ENCODE peak calls at places on chromosomes 13 and 19, in five cellular contexts. One of them, this sample, is unnamed.
A peak's percentile ranks its signal among the peaks of the same experiment; 100 is the strongest.

GRCh38 chr19:27972291-27973040 is 1240.5 kb downstream of the UQCRFS1 start:
- DNase-seq in right lobe of liver: no peak
- DNase-seq in keratinocyte: no peak
- DNase-seq in K562: no peak
- DNase-seq in mammary epithelial cell: peak; percentile 24
- DNase-seq in this sample: no peak

GRCh38 chr19:50626011-50626410 is 13.7 kb downstream of the SYT3 start:
- DNase-seq in right lobe of liver: no peak
- DNase-seq in keratinocyte: no peak
- DNase-seq in K562: no peak
- DNase-seq in mammary epithelial cell: no peak
- DNase-seq in this sample: no peak

GRCh38 chr19:45847661-45848060 is 15.3 kb downstream of the SYMPK start:
- DNase-seq in right lobe of liver: no peak
- DNase-seq in keratinocyte: no peak
- DNase-seq in K562: no peak
- DNase-seq in mammary epithelial cell: no peak
- DNase-seq in this sample: no peak

GRCh38 chr19:2477141-2477710 is 1.3 kb downstream of the GADD45B start:
- DNase-seq in right lobe of liver: peak; percentile 53
- DNase-seq in keratinocyte: no peak
- DNase-seq in K562: no peak
- DNase-seq in mammary epithelial cell: peak; percentile 60
- DNase-seq in this sample: peak; percentile 48

GRCh38 chr13:40439928-40440327 is 226.5 kb downstream of the FOXO1 start:
- DNase-seq in right lobe of liver: no peak
- DNase-seq in keratinocyte: no peak
- DNase-seq in K562: no peak
- DNase-seq in mammary epithelial cell: no peak
- DNase-seq in this sample: peak; percentile 27

GRCh38 chr19:35977446-35978222 is 17.4 kb upstream of the SDHAF1 start:
- DNase-seq in right lobe of liver: no peak
- DNase-seq in keratinocyte: no peak
- DNase-seq in K562: peak; percentile 53
- DNase-seq in mammary epithelial cell: no peak
- DNase-seq in this sample: no peak

GRCh38 chr13:79973533-79973963 is 367.4 kb downstream of the SPRY2 start:
- DNase-seq in right lobe of liver: no peak
- DNase-seq in keratinocyte: no peak
- DNase-seq in K562: peak; percentile 3
- DNase-seq in mammary epithelial cell: no peak
- DNase-seq in this sample: no peak

GRCh38 chr13:28044608-28045007 is 55.8 kb downstream of the FLT3 start:
- DNase-seq in right lobe of liver: no peak
- DNase-seq in keratinocyte: no peak
- DNase-seq in K562: no peak
- DNase-seq in mammary epithelial cell: no peak
- DNase-seq in this sample: no peak

GRCh38 chr19:54430306-54431254 is 15.3 kb downstream of the TTYH1 start:
- DNase-seq in right lobe of liver: no peak
- DNase-seq in keratinocyte: no peak
- DNase-seq in K562: peak; percentile 63
- DNase-seq in mammary epithelial cell: no peak
- DNase-seq in this sample: peak; percentile 72

GRCh38 chr19:4278010-4278409 is 1.1 kb upstream of the SHD start:
- DNase-seq in right lobe of liver: no peak
- DNase-seq in keratinocyte: no peak
- DNase-seq in K562: no peak
- DNase-seq in mammary epithelial cell: no peak
- DNase-seq in this sample: no peak

GRCh38 chr19:55118401-55118991 is 1.1 kb upstream of the PPP1R12C start:
- DNase-seq in right lobe of liver: peak; percentile 57
- DNase-seq in keratinocyte: no peak
- DNase-seq in K562: peak; percentile 87
- DNase-seq in mammary epithelial cell: no peak
- DNase-seq in this sample: peak; percentile 40

GRCh38 chr19:42420055-42420544 is 7.1 kb downstream of the LIPE start:
- DNase-seq in right lobe of liver: peak; percentile 68
- DNase-seq in keratinocyte: peak; percentile 95
- DNase-seq in K562: peak; percentile 82
- DNase-seq in mammary epithelial cell: peak; percentile 87
- DNase-seq in this sample: peak; percentile 63

GRCh38 chr13:70014337-70014736 is 93.3 kb upstream of the ATXN8OS start:
- DNase-seq in right lobe of liver: no peak
- DNase-seq in keratinocyte: no peak
- DNase-seq in K562: no peak
- DNase-seq in mammary epithelial cell: no peak
- DNase-seq in this sample: no peak

GRCh38 chr19:4922530-4923378 is 13.5 kb downstream of the UHRF1 start:
- DNase-seq in right lobe of liver: no peak
- DNase-seq in keratinocyte: no peak
- DNase-seq in K562: no peak
- DNase-seq in mammary epithelial cell: no peak
- DNase-seq in this sample: no peak

DNA sequence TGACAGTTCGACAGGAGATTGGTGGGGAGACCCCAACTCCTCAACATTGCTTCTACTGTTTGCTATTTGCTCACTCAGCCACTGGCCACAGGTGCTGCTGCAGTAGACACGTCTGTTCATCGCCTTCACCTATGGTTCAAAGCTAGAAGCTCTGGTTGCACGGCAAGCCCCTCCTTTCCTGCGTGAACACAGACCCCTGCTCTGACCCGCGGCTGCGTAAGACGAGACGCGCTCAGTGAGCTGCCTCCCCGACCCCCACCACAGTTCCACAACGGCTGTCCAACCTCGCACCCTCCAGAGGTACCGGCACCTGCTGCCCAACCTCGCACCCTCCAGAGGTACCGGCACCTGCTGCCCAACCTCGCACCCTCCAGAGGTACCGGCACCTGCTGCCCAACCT is 6.8 kb downstream of the RASA3 start:
- DNase-seq in right lobe of liver: peak; percentile 14
- DNase-seq in keratinocyte: no peak
- DNase-seq in K562: no peak
- DNase-seq in mammary epithelial cell: no peak
- DNase-seq in this sample: no peak
- H3K4me1 ChIP-seq in right lobe of liver: peaks cover 8% of the 10 kb centered on the region
- H3K4me1 ChIP-seq in keratinocyte: peaks cover 6% of the 10 kb centered on the region
- H3K4me1 ChIP-seq in K562: peaks cover 83% of the 10 kb centered on the region
- H3K4me1 ChIP-seq in mammary epithelial cell: peaks cover 3% of the 10 kb centered on the region
- H3K4me1 ChIP-seq in this sample: peaks cover 11% of the 10 kb centered on the region

GRCh38 chr13:104105418-104106355 is 1039.5 kb upstream of the SLC10A2 start:
- DNase-seq in right lobe of liver: no peak
- DNase-seq in keratinocyte: no peak
- DNase-seq in K562: no peak
- DNase-seq in mammary epithelial cell: no peak
- DNase-seq in this sample: peak; percentile 76

GRCh38 chr13:104111031-104111430 is 1044.8 kb upstream of the SLC10A2 start:
- DNase-seq in right lobe of liver: no peak
- DNase-seq in keratinocyte: no peak
- DNase-seq in K562: no peak
- DNase-seq in mammary epithelial cell: no peak
- DNase-seq in this sample: no peak

GRCh38 chr13:104106705-104107393 is 1040.6 kb upstream of the SLC10A2 start:
- DNase-seq in right lobe of liver: no peak
- DNase-seq in keratinocyte: no peak
- DNase-seq in K562: no peak
- DNase-seq in mammary epithelial cell: peak; percentile 66
- DNase-seq in this sample: peak; percentile 22
- TF ChIP-seq CTCF in right lobe of liver: no peak
- TF ChIP-seq CTCF in keratinocyte: no peak
- TF ChIP-seq CTCF in K562: no peak
- TF ChIP-seq CTCF in mammary epithelial cell: peak; percentile 17
- TF ChIP-seq CTCF in this sample: no peak

GRCh38 chr13:41614671-41615519 is 157.5 kb downstream of the RGCC start:
- DNase-seq in right lobe of liver: no peak
- DNase-seq in keratinocyte: no peak
- DNase-seq in K562: no peak
- DNase-seq in mammary epithelial cell: peak; percentile 47
- DNase-seq in this sample: no peak
- H3K27ac ChIP-seq in right lobe of liver: no peak overlapping the region
- H3K27ac ChIP-seq in keratinocyte: no peak overlapping the region
- H3K27ac ChIP-seq in K562: no peak overlapping the region
- H3K27ac ChIP-seq in mammary epithelial cell: no peak overlapping the region
- H3K27ac ChIP-seq in this sample: no peak overlapping the region

GRCh38 chr13:51243832-51244231 is 21.6 kb downstream of the FAM124A start:
- DNase-seq in right lobe of liver: no peak
- DNase-seq in keratinocyte: no peak
- DNase-seq in K562: no peak
- DNase-seq in mammary epithelial cell: no peak
- DNase-seq in this sample: no peak
- H3K4me1 ChIP-seq in right lobe of liver: no peaks in the 10 kb centered on the region
- H3K4me1 ChIP-seq in keratinocyte: no peaks in the 10 kb centered on the region
- H3K4me1 ChIP-seq in K562: no peaks in the 10 kb centered on the region
- H3K4me1 ChIP-seq in mammary epithelial cell: no peaks in the 10 kb centered on the region
- H3K4me1 ChIP-seq in this sample: no peaks in the 10 kb centered on the region

GRCh38 chr13:73417012-73417615 is 358.3 kb downstream of the KLF5 start:
- DNase-seq in right lobe of liver: no peak
- DNase-seq in keratinocyte: no peak
- DNase-seq in K562: peak; percentile 32
- DNase-seq in mammary epithelial cell: no peak
- DNase-seq in this sample: peak; percentile 43
- TF ChIP-seq CTCF in right lobe of liver: peak; percentile 57
- TF ChIP-seq CTCF in keratinocyte: peak; percentile 61
- TF ChIP-seq CTCF in K562: peak; percentile 20
- TF ChIP-seq CTCF in mammary epithelial cell: peak; percentile 42
- TF ChIP-seq CTCF in this sample: peak; percentile 62

DNA sequence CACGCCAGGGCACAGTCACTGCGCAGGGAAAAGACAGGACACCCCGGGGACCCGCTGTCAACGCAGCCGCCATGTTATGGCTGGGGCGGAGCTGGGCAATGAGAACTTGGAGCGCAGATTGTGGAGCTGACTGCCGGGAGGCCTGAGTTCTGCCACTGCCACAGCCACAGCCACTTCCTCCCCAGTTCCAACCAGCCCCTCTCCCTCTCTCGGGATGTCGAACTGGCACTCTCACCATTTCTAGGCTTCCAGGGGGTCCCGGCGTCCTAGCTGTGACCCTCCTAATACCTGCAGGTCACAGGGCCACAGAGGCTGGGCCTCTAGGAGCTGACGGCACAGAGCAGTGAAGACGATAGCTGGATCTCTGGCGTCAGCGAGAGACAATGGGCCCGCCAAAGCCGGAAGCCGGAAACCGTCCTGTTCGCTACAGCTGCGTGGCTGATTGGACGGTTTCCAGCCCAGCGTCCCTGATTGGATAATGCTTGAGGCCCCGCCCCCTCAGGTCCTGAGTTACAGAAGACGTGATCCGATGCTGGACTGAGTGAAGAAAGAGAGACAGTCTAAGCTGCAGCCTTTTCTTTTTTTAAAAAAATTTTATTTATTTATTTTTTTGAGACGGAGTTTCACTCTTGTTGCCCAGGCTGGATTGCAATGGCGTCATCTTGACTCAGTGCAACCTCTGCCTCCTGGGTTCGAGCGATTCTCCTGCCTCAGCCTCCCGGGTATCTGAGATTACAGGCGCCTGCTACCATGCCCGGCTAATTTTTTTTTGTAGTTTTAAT is at the start of gene ZNF506:
- DNase-seq in right lobe of liver: peak; percentile 95
- DNase-seq in keratinocyte: peak; percentile 71
- DNase-seq in K562: peak; percentile 6
- DNase-seq in mammary epithelial cell: peak; percentile 84
- DNase-seq in this sample: peak; percentile 100
- H3K27ac ChIP-seq in right lobe of liver: peak within 1 kb of the TSS; percentile 87
- H3K27ac ChIP-seq in keratinocyte: peak within 1 kb of the TSS; percentile 91
- H3K27ac ChIP-seq in K562: no peak within 1 kb of the TSS
- H3K27ac ChIP-seq in mammary epithelial cell: peak within 1 kb of the TSS; percentile 38
- H3K27ac ChIP-seq in this sample: peak within 1 kb of the TSS; percentile 95

DNA sequence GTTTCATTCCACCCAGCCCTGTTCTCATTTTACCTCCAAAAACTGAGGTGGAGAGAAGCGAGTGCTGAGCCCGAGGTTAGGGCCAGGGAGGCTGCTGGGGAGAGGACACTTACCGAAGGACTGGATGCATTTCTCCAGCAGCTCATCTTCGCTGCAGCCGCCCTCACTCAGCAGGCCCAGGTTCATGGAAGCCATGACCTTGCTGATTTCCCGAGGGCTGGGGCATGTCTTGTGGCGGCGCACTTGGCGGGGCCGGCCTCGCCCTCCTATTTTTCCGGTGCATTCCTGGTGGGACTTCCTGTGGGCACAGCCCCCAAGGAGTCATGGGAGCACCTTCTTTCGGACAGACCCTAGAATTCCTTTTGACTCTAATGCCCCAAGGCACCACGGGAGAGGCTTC is 4.2 kb downstream of the RASGRP4 start:
- DNase-seq in right lobe of liver: no peak
- DNase-seq in keratinocyte: no peak
- DNase-seq in K562: no peak
- DNase-seq in mammary epithelial cell: no peak
- DNase-seq in this sample: no peak
- H3K4me1 ChIP-seq in right lobe of liver: no peaks in the 10 kb centered on the region
- H3K4me1 ChIP-seq in keratinocyte: peaks cover 9% of the 10 kb centered on the region
- H3K4me1 ChIP-seq in K562: peaks cover 43% of the 10 kb centered on the region
- H3K4me1 ChIP-seq in mammary epithelial cell: peaks cover 10% of the 10 kb centered on the region
- H3K4me1 ChIP-seq in this sample: peaks cover 11% of the 10 kb centered on the region